ENCODE peak calls at places on chromosome 17, in six cellular contexts. U is sigmoid colon, A is GM12891, C is K562, S is breast epithelium, X is Panc1. B is an unnamed sample.

GRCh38 chr17:70804161-70804560 is 634.8 kb downstream of the KCNJ2 start:
- DNase-seq in U (no peak), X (no peak), S (no peak), C (no peak), A (no peak), B (no peak)

GRCh38 chr17:38748329-38749221 is at the start of gene PCGF2:
- DNase-seq in C (peak; percentile 91), U (peak; percentile 94), A (no peak), X (no peak), S (peak; percentile 87), B (no peak)

GRCh38 chr17:56777859-56778258 is 55.9 kb downstream of the C17orf67 start:
- DNase-seq in S (no peak), U (no peak), C (no peak), X (no peak), A (no peak), B (no peak)

GRCh38 chr17:18074566-18075272 is 13.0 kb upstream of the DRG2 start:
- DNase-seq in X (no peak), A (no peak), C (peak; percentile 45), S (no peak), U (no peak), B (no peak)

GRCh38 chr17:76726231-76726765 is at the start of gene JMJD6:
- DNase-seq in A (peak; percentile 92), U (peak; percentile 99), C (peak; percentile 98), X (peak; percentile 69), S (peak; percentile 96), B (peak; percentile 91)

GRCh38 chr17:50462446-50462845 is 6.2 kb downstream of the CHAD start:
- DNase-seq in A (no peak), S (no peak), X (no peak), C (no peak), U (peak; percentile 59), B (no peak)

GRCh38 chr17:12927541-12928425 is 90.0 kb downstream of the ELAC2 start:
- DNase-seq in C (no peak), X (no peak), S (no peak), A (no peak), U (no peak), B (no peak)

GRCh38 chr17:57154896-57155295 is 69.8 kb downstream of the AKAP1 start:
- DNase-seq in X (no peak), S (no peak), A (no peak), C (no peak), U (no peak), B (no peak)

GRCh38 chr17:7146115-7146514 is 31.5 kb upstream of the ASGR2 start:
- DNase-seq in S (no peak), A (no peak), U (no peak), X (no peak), C (no peak), B (no peak)

GRCh38 chr17:58110012-58110411 is 26.8 kb downstream of the DYNLL2 start:
- DNase-seq in U (no peak), S (no peak), X (no peak), A (no peak), C (no peak), B (no peak)

GRCh38 chr17:7323731-7324437 is 5.3 kb downstream of the NEURL4 start:
- DNase-seq in C (peak; percentile 51), A (peak; percentile 86), X (no peak), U (peak; percentile 71), S (no peak), B (peak; percentile 84)

GRCh38 chr17:15349119-15349518 is 7.7 kb upstream of the TEKT3 start:
- DNase-seq in X (no peak), S (no peak), U (no peak), C (no peak), A (no peak), B (no peak)

GRCh38 chr17:71003736-71004135 is 834.4 kb downstream of the KCNJ2 start:
- DNase-seq in S (no peak), U (no peak), C (no peak), A (no peak), X (no peak), B (no peak)

GRCh38 chr17:12519956-12520594 is 145.6 kb upstream of the MYOCD start:
- DNase-seq in S (no peak), A (no peak), X (no peak), U (no peak), C (no peak), B (no peak)

GRCh38 chr17:79702071-79702470 is 28.7 kb upstream of the ENPP7 start:
- DNase-seq in C (no peak), S (no peak), U (no peak), A (no peak), X (no peak), B (no peak)

GRCh38 chr17:62627219-62627903 is at the start of gene MRC2:
- DNase-seq in S (peak; percentile 50), X (no peak), U (peak; percentile 86), A (peak; percentile 71), C (peak; percentile 43), B (peak; percentile 58)

GRCh38 chr17:17672453-17673368 is 8.5 kb upstream of the RAI1 start:
- DNase-seq in U (no peak), X (no peak), S (no peak), C (no peak), A (no peak), B (no peak)

GRCh38 chr17:76270770-76271668 is 5.9 kb downstream of the UBALD2 start:
- DNase-seq in U (no peak), A (no peak), X (no peak), S (no peak), C (no peak), B (peak; percentile 32)

GRCh38 chr17:43021739-43022512 is at the start of gene VAT1:
- DNase-seq in X (no peak), A (peak; percentile 68), U (peak; percentile 91), S (peak; percentile 66), C (peak; percentile 91), B (peak; percentile 75)

GRCh38 chr17:80671823-80672105 is 127.1 kb downstream of the RPTOR start:
- DNase-seq in S (no peak), U (no peak), A (no peak), C (no peak), X (no peak), B (no peak)

GRCh38 chr17:14156689-14157088 is 80.0 kb downstream of the CDRT15 start:
- DNase-seq in C (no peak), U (no peak), S (no peak), A (no peak), X (no peak), B (no peak)

GRCh38 chr17:80359422-80360110 is 55.4 kb upstream of the ENDOV start:
- DNase-seq in C (no peak), U (peak; percentile 21), S (no peak), X (no peak), A (no peak), B (no peak)

GRCh38 chr17:52145496-52145895 is 13.0 kb downstream of the CA10 start:
- DNase-seq in X (no peak), U (no peak), C (no peak), S (no peak), A (no peak), B (no peak)

GRCh38 chr17:51355314-51356083 is 95.2 kb downstream of the UTP18 start:
- DNase-seq in X (no peak), U (no peak), S (no peak), A (no peak), C (no peak), B (no peak)

GRCh38 chr17:51087072-51087757 is 33.5 kb downstream of the SPAG9 start:
- DNase-seq in U (no peak), C (no peak), A (no peak), X (no peak), S (no peak), B (no peak)

GRCh38 chr17:82446649-82447048 is 3.9 kb downstream of the CYBC1 start:
- DNase-seq in S (no peak), A (no peak), X (no peak), C (no peak), U (no peak), B (no peak)

GRCh38 chr17:82450357-82451106 is at the start of gene CYBC1:
- DNase-seq in S (peak; percentile 87), U (peak; percentile 97), C (peak; percentile 95), A (peak; percentile 82), X (no peak), B (peak; percentile 76)

GRCh38 chr17:82452162-82452561 is 1.6 kb upstream of the CYBC1 start:
- DNase-seq in X (no peak), A (no peak), C (no peak), U (no peak), S (no peak), B (no peak)

GRCh38 chr17:82449883-82450356 is 632 bp downstream of the CYBC1 start:
- DNase-seq in A (no peak), X (no peak), U (no peak), C (no peak), S (no peak), B (no peak)

GRCh38 chr17:82449136-82449882 is 1.2 kb downstream of the CYBC1 start:
- DNase-seq in X (no peak), A (peak; percentile 66), U (no peak), C (no peak), S (no peak), B (peak; percentile 66)
- TF ChIP-seq POLR2AphosphoS5 in X (no peak), A (peak; percentile 89), U (no peak), C (no peak), S (peak; percentile 40), B (peak; percentile 95)

DNA sequence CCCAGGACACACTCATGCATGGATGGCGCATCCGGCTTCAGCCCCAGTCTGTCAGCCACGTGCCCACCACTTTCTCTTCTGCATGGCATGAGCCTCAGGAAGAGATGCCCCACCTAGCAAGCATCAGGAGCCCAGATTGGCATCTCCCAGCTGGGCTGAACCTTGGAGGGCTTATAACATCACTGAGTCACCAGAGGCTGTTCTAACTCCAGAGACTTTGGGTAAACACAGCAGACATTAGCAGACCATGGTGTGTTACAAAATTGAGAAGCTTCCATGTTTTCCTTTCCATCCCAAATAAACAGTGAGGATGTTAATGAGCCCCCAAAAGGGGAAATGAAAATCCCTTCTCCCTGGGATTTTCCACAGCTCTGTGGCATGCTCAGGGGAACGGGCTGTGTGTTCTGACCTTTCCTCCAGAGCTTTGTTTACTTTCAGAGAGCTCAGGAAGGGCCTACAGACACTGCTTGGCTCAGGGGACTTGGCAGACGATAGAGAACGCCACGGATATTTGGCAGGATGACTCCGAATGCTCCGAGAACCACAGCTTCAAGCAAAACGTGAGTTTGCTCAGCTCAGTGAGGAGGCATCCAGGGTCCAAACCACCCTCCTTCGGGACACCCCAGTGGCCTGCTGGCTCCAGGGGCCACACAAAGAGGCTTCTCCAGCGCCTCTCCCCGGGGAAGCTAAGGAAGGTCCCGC is 16.5 kb downstream of the GLP2R start:
- DNase-seq in S (peak; percentile 35), A (no peak), X (no peak), U (peak; percentile 95), C (no peak), B (no peak)
- TF ChIP-seq POLR2AphosphoS5 in S (no peak), A (no peak), X (no peak), U (peak; percentile 67), C (no peak), B (no peak)

DNA sequence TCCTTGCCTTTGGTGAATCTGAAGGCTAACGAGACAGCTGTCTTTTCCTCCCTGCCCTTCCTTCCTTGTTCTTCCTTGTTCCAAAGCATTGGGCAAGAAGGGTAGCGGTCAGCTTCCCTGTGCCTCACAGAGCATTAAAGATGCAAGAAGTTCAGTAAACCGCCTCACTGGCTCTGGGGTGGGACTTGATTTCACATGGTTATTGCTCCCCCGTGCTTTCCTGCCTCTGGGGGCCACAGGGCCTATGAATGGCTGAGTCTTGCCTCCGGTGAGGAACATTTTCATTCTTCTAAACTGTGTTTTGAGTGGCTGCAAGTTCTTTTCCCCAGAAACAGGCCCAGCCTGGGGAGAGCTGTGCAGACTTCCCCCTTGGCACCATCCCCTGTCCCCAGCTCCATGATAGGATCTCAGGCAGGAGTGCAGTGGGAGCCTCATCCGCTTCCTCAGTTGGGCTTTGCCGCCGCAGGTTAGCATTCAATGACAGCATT is 1.5 kb downstream of the YPEL2 start:
- DNase-seq in A (no peak), X (no peak), U (peak; percentile 75), S (peak; percentile 30), C (no peak), B (no peak)
- TF ChIP-seq POLR2AphosphoS5 in A (no peak), X (no peak), U (no peak), S (no peak), C (no peak), B (no peak)

GRCh38 chr17:44602970-44603369 is 45.7 kb downstream of the FZD2 start:
- DNase-seq in U (no peak), C (no peak), A (no peak), S (no peak), X (no peak), B (no peak)
- TF ChIP-seq POLR2AphosphoS5 in U (no peak), C (no peak), A (no peak), S (no peak), X (no peak), B (no peak)

B was measured in GM12892.